ENCODE peak calls at places on chromosomes 4 and X, in four cellular contexts. C is hypothalamus, S is NCI-H1694 treated with DMSO at 0.1 percent for 48 hours, E is mesendoderm. U is an unnamed sample.

GRCh38 chrX:65667503-65668355 is at the start of gene MSN:
- DNase-seq in C (peak), S (peak), E (peak), U (no peak)

GRCh38 chr4:3660086-3660927 is 105.9 kb upstream of the ADRA2C start:
- DNase-seq in C (peak), S (peak), E (no peak), U (peak)

GRCh38 chrX:103531002-103531401 is 11.7 kb upstream of the RAB40A start:
- DNase-seq in C (no peak), S (no peak), E (no peak), U (no peak)

GRCh38 chrX:108584617-108585211 is 145.1 kb downstream of the COL4A5 start:
- DNase-seq in C (no peak), S (no peak), E (peak), U (no peak)

GRCh38 chrX:47751670-47752069 is 85.0 kb upstream of the ZNF81 start:
- DNase-seq in C (no peak), S (no peak), E (peak), U (no peak)

GRCh38 chrX:41824551-41824950 is 98.8 kb downstream of the CASK start:
- DNase-seq in C (no peak), S (no peak), E (peak), U (no peak)

GRCh38 chr4:184854673-184855072 is 28.9 kb upstream of the ACSL1 start:
- DNase-seq in C (no peak), S (no peak), E (no peak), U (no peak)

GRCh38 chr4:7938513-7939376 is 916 bp downstream of the AFAP1 start:
- DNase-seq in C (no peak), S (no peak), E (peak), U (no peak)

GRCh38 chr4:181987392-181987791 is 255.8 kb upstream of the TENM3 start:
- DNase-seq in C (no peak), S (no peak), E (no peak), U (no peak)

GRCh38 chrX:45774961-45775360 is 574.3 kb upstream of the DIPK2B start:
- DNase-seq in C (no peak), S (no peak), E (no peak), U (no peak)

GRCh38 chr4:13590766-13591165 is 36.8 kb downstream of the BOD1L1 start:
- DNase-seq in C (no peak), S (no peak), E (no peak), U (no peak)

GRCh38 chrX:129650821-129651510 is 3.8 kb downstream of the APLN start:
- DNase-seq in C (no peak), S (no peak), E (no peak), U (peak)

GRCh38 chr4:54487491-54487890 is 170.3 kb upstream of the KIT start:
- DNase-seq in C (no peak), S (no peak), E (no peak), U (no peak)

GRCh38 chrX:21728276-21728968 is 29.5 kb downstream of the SMPX start:
- DNase-seq in C (no peak), S (no peak), E (no peak), U (no peak)

GRCh38 chr4:12761694-12762093 is 722.4 kb downstream of the RAB28 start:
- DNase-seq in C (no peak), S (no peak), E (no peak), U (no peak)

GRCh38 chr4:182236186-182236585 is 7.0 kb upstream of the TENM3 start:
- DNase-seq in C (no peak), S (no peak), E (no peak), U (no peak)

GRCh38 chr4:111671756-111672155 is 473.5 kb upstream of the FAM241A start:
- DNase-seq in C (no peak), S (no peak), E (no peak), U (no peak)

GRCh38 chrX:1807301-1807731 is 192.5 kb downstream of the ASMT start:
- DNase-seq in C (no peak), S (no peak), E (peak), U (no peak)

GRCh38 chr4:67568820-67569219 is 10.3 kb downstream of the STAP1 start:
- DNase-seq in C (no peak), S (no peak), E (no peak), U (no peak)

GRCh38 chr4:159352609-159353008 is 249.7 kb downstream of the RAPGEF2 start:
- DNase-seq in C (no peak), S (no peak), E (no peak), U (no peak)

U was measured in DMS 273 treated with DMSO at 0.1 percent for 48 hours.